ENCODE peak calls at places on chromosomes 1 and 21, in four cellular contexts. One of them, this sample, is unnamed.

GRCh38 chr1:219041141-219041540 is 132.5 kb upstream of the LYPLAL1 start:
- DNase-seq in K562: no peak
- DNase-seq in HepG2: no peak
- DNase-seq in H1: no peak
- DNase-seq in this sample: no peak

GRCh38 chr1:21904725-21905520 is 32.2 kb downstream of the HSPG2 start:
- DNase-seq in K562: peak
- DNase-seq in HepG2: no peak
- DNase-seq in H1: no peak
- DNase-seq in this sample: no peak

GRCh38 chr1:212368073-212368484 is 46.6 kb downstream of the PACC1 start:
- DNase-seq in K562: peak
- DNase-seq in HepG2: peak
- DNase-seq in H1: peak
- DNase-seq in this sample: peak

GRCh38 chr1:193256019-193256418 is 69.6 kb upstream of the B3GALT2 start:
- DNase-seq in K562: no peak
- DNase-seq in HepG2: no peak
- DNase-seq in H1: no peak
- DNase-seq in this sample: no peak

GRCh38 chr1:27705545-27705944 is 20.2 kb upstream of the FAM76A start:
- DNase-seq in K562: no peak
- DNase-seq in HepG2: no peak
- DNase-seq in H1: no peak
- DNase-seq in this sample: no peak

GRCh38 chr1:44672956-44673674 is 1.2 kb downstream of the TMEM53 start:
- DNase-seq in K562: no peak
- DNase-seq in HepG2: no peak
- DNase-seq in H1: no peak
- DNase-seq in this sample: no peak

GRCh38 chr1:109918671-109919070 is 8.0 kb downstream of the CSF1 start:
- DNase-seq in K562: no peak
- DNase-seq in HepG2: no peak
- DNase-seq in H1: no peak
- DNase-seq in this sample: no peak

GRCh38 chr1:43359696-43360095 is 915 bp downstream of the CDC20 start:
- DNase-seq in K562: no peak
- DNase-seq in HepG2: no peak
- DNase-seq in H1: no peak
- DNase-seq in this sample: no peak

GRCh38 chr1:172154571-172154970 is 265.9 kb upstream of the C1orf105 start:
- DNase-seq in K562: no peak
- DNase-seq in HepG2: no peak
- DNase-seq in H1: no peak
- DNase-seq in this sample: no peak

GRCh38 chr1:244948416-244948815 is 84.1 kb upstream of the HNRNPU start:
- DNase-seq in K562: no peak
- DNase-seq in HepG2: no peak
- DNase-seq in H1: no peak
- DNase-seq in this sample: no peak

GRCh38 chr1:98555814-98556213 is 105.7 kb upstream of the SNX7 start:
- DNase-seq in K562: no peak
- DNase-seq in HepG2: no peak
- DNase-seq in H1: no peak
- DNase-seq in this sample: no peak

GRCh38 chr1:70327306-70328076 is 27.0 kb downstream of the ANKRD13C start:
- DNase-seq in K562: no peak
- DNase-seq in HepG2: no peak
- DNase-seq in H1: no peak
- DNase-seq in this sample: no peak

GRCh38 chr1:84847253-84848247 is 45.5 kb downstream of the LPAR3 start:
- DNase-seq in K562: no peak
- DNase-seq in HepG2: peak
- DNase-seq in H1: no peak
- DNase-seq in this sample: peak

GRCh38 chr1:114235956-114236355 is 82.3 kb upstream of the SYT6 start:
- DNase-seq in K562: no peak
- DNase-seq in HepG2: no peak
- DNase-seq in H1: no peak
- DNase-seq in this sample: no peak

GRCh38 chr1:37092937-37093336 is 58.6 kb upstream of the GRIK3 start:
- DNase-seq in K562: no peak
- DNase-seq in HepG2: no peak
- DNase-seq in H1: no peak
- DNase-seq in this sample: no peak

GRCh38 chr1:232978091-232978634 is 27.8 kb downstream of the NTPCR start:
- DNase-seq in K562: no peak
- DNase-seq in HepG2: no peak
- DNase-seq in H1: no peak
- DNase-seq in this sample: no peak

GRCh38 chr1:167722152-167722869 is 529 bp downstream of the MPZL1 start:
- DNase-seq in K562: peak
- DNase-seq in HepG2: peak
- DNase-seq in H1: no peak
- DNase-seq in this sample: peak

GRCh38 chr1:178490136-178490535 is 6.6 kb downstream of the CLEC20A start:
- DNase-seq in K562: no peak
- DNase-seq in HepG2: no peak
- DNase-seq in H1: peak
- DNase-seq in this sample: no peak

GRCh38 chr1:169546087-169546995 is 39.9 kb downstream of the F5 start:
- DNase-seq in K562: peak
- DNase-seq in HepG2: peak
- DNase-seq in H1: no peak
- DNase-seq in this sample: peak

GRCh38 chr1:220775238-220775853 is 11.4 kb upstream of the MTARC1 start:
- DNase-seq in K562: peak
- DNase-seq in HepG2: peak
- DNase-seq in H1: peak
- DNase-seq in this sample: peak

GRCh38 chr1:115545791-115546733 is 95.7 kb upstream of the VANGL1 start:
- DNase-seq in K562: peak
- DNase-seq in HepG2: peak
- DNase-seq in H1: peak
- DNase-seq in this sample: peak

GRCh38 chr1:85464497-85465098 is 361 bp downstream of the DDAH1 start:
- DNase-seq in K562: no peak
- DNase-seq in HepG2: peak
- DNase-seq in H1: peak
- DNase-seq in this sample: peak

GRCh38 chr1:208031316-208031931 is 120.5 kb upstream of the CD34 start:
- DNase-seq in K562: no peak
- DNase-seq in HepG2: no peak
- DNase-seq in H1: no peak
- DNase-seq in this sample: no peak
- TF ChIP-seq JUND in K562: no peak
- TF ChIP-seq JUND in HepG2: no peak
- TF ChIP-seq JUND in H1: no peak
- TF ChIP-seq JUND in this sample: no peak

GRCh38 chr1:56385314-56385713 is 194.0 kb downstream of the PLPP3 start:
- DNase-seq in K562: no peak
- DNase-seq in HepG2: no peak
- DNase-seq in H1: no peak
- DNase-seq in this sample: no peak

GRCh38 chr1:56387071-56387747 is 192.2 kb downstream of the PLPP3 start:
- DNase-seq in K562: no peak
- DNase-seq in HepG2: peak
- DNase-seq in H1: no peak
- DNase-seq in this sample: no peak

GRCh38 chr1:56378376-56379070 is 200.8 kb downstream of the PLPP3 start:
- DNase-seq in K562: no peak
- DNase-seq in HepG2: peak
- DNase-seq in H1: no peak
- DNase-seq in this sample: peak

GRCh38 chr1:56380556-56380955 is 198.8 kb downstream of the PLPP3 start:
- DNase-seq in K562: no peak
- DNase-seq in HepG2: no peak
- DNase-seq in H1: no peak
- DNase-seq in this sample: no peak

GRCh38 chr1:56382890-56383289 is 196.5 kb downstream of the PLPP3 start:
- DNase-seq in K562: no peak
- DNase-seq in HepG2: no peak
- DNase-seq in H1: no peak
- DNase-seq in this sample: no peak
- TF ChIP-seq JUND in K562: no peak
- TF ChIP-seq JUND in HepG2: no peak
- TF ChIP-seq JUND in H1: no peak
- TF ChIP-seq JUND in this sample: no peak

DNA sequence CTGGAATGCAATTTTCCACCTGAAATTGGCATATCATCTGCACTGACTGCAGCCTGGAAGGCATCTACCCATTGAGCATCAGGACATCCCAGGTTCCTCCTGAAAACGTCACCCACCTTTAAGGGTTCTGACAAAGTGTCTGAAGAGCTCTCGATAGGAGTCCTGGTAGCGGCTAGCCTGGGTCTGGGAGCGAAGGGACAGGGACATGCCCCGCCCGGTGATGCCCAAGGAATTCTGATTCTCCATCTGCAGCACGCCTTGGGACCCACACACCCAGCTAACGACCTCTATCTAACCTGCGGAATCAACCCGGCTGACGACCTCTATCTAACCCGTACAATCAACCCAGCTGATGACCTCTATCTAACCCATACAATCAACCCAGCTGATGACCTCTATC is 13.3 kb upstream of the CCDC27 start:
- DNase-seq in K562: no peak
- DNase-seq in HepG2: no peak
- DNase-seq in H1: no peak
- DNase-seq in this sample: no peak
- TF ChIP-seq JUND in K562: no peak
- TF ChIP-seq JUND in HepG2: no peak
- TF ChIP-seq JUND in H1: no peak
- TF ChIP-seq JUND in this sample: no peak

GRCh38 chr1:78095618-78096416 is 50.1 kb downstream of the GIPC2 start:
- DNase-seq in K562: no peak
- DNase-seq in HepG2: no peak
- DNase-seq in H1: no peak
- DNase-seq in this sample: no peak
- TF ChIP-seq JUND in K562: no peak
- TF ChIP-seq JUND in HepG2: no peak
- TF ChIP-seq JUND in H1: no peak
- TF ChIP-seq JUND in this sample: no peak

GRCh38 chr21:29254550-29254949 is 44.2 kb upstream of the BACH1 start:
- DNase-seq in K562: no peak
- DNase-seq in HepG2: no peak
- DNase-seq in H1: no peak
- DNase-seq in this sample: no peak

GRCh38 chr21:29245104-29245643 is 53.5 kb upstream of the BACH1 start:
- DNase-seq in K562: no peak
- DNase-seq in HepG2: no peak
- DNase-seq in H1: no peak
- DNase-seq in this sample: no peak

GRCh38 chr21:29248124-29248523 is 50.6 kb upstream of the BACH1 start:
- DNase-seq in K562: no peak
- DNase-seq in HepG2: no peak
- DNase-seq in H1: no peak
- DNase-seq in this sample: no peak

GRCh38 chr21:29246614-29247013 is 52.1 kb upstream of the BACH1 start:
- DNase-seq in K562: no peak
- DNase-seq in HepG2: no peak
- DNase-seq in H1: no peak
- DNase-seq in this sample: no peak

GRCh38 chr21:29250642-29251041 is 48.1 kb upstream of the BACH1 start:
- DNase-seq in K562: no peak
- DNase-seq in HepG2: no peak
- DNase-seq in H1: no peak
- DNase-seq in this sample: no peak
- TF ChIP-seq JUND in K562: no peak
- TF ChIP-seq JUND in HepG2: no peak
- TF ChIP-seq JUND in H1: no peak
- TF ChIP-seq JUND in this sample: no peak

DNA sequence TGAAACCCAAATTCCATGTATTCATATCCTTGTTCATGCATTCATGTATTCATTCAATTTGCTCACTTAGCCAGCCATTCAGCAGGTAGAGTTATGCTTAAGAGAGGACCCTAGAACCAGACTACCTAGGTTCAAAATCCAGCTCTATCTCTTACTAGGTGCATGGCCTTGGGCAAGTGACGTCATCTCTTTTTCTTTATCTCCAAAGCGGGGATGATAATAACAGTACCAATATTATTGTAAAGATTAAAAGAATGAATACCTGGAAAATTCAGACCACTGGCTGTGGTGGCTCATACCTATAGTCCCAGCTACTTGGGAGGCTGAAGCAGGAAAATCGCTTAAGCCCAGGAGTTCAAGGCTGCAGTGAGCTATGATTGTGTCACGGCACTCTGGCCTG is 33.9 kb upstream of the CLIC4 start:
- DNase-seq in K562: no peak
- DNase-seq in HepG2: peak
- DNase-seq in H1: no peak
- DNase-seq in this sample: no peak
- TF ChIP-seq JUND in K562: no peak
- TF ChIP-seq JUND in HepG2: no peak
- TF ChIP-seq JUND in H1: no peak
- TF ChIP-seq JUND in this sample: no peak

DNA sequence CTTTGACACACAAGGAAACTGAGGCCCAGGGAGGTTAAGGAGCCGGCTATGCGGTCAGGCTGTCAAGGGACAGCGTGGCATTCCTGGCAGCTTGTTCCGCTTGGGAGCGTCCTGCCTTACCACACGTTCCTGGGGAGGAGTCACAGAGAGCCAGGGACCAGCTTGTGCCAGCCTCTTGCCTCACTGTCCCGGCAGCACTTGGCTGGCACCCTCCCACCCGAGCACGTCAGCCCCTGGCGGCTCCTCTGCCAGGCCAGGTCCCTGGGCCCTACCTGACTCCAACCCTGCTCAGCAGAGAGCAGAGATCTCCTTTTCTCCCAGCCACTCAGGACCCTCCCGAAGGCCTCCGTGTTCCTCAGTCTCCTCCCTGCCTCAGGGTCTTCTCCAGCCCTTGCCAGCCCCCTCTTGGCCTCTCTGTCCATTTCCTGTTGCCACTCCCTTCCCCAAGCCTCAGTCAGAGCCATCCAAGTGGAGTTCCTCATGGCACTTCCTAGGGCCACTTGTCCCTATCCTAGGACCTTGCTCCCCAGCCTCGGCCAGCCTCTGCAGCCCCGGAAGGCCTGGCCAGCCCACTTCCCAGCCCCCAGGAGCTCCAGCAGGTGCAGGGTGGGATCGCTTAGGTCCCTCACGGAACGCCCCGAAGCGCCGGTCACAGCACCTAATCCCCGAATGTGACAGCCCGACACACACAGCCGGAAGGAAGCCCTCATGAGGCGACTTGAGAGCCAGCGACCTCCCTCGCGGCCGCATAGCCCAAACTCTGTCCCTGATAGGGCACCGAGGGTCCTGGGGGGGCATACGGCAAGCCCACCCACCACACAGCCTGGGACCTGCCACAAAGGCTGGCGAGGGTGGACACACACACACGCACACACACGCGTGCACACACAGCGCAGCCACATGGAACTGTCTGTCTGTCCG is 130.3 kb downstream of the CASZ1 start:
- DNase-seq in K562: no peak
- DNase-seq in HepG2: no peak
- DNase-seq in H1: no peak
- DNase-seq in this sample: no peak
- TF ChIP-seq JUND in K562: no peak
- TF ChIP-seq JUND in HepG2: no peak
- TF ChIP-seq JUND in H1: no peak
- TF ChIP-seq JUND in this sample: no peak